ENCODE peak calls at places on chromosomes 11 and 22, in ten cellular contexts. W is testis, Q is sigmoid colon, I is pancreas, H is RWPE2, U is AG09309, L is dorsolateral prefrontal cortex, X is breast epithelium, D is cardiac fibroblast, B is H1. T is an unnamed sample.
A peak's percentile ranks its signal among the peaks of the same experiment; 100 is the strongest.

GRCh38 chr11:128498846-128499245 is 88.5 kb downstream of the ETS1 start:
- DNase-seq in W (no peak), Q (no peak), I (no peak), H (no peak), U (no peak), L (no peak), X (no peak), D (peak; percentile 66), B (no peak), T (no peak)

GRCh38 chr11:13076961-13077360 is 67.8 kb downstream of the RASSF10 start:
- DNase-seq in W (no peak), Q (no peak), I (no peak), H (no peak), U (no peak), L (no peak), X (no peak), D (no peak), B (no peak), T (no peak)

GRCh38 chr11:42631223-42631843 is 680.5 kb upstream of the API5 start:
- DNase-seq in W (peak; percentile 37), Q (no peak), I (no peak), H (no peak), U (no peak), L (no peak), X (no peak), D (peak; percentile 64), B (no peak), T (no peak)

GRCh38 chr22:44196731-44197131 is 16.0 kb downstream of the PARVG start:
- DNase-seq in W (no peak), Q (peak; percentile 50), I (no peak), H (no peak), U (no peak), L (no peak), X (peak; percentile 41), D (no peak), B (no peak), T (no peak)

GRCh38 chr11:117562111-117562510 is 234.5 kb downstream of the CEP164 start:
- DNase-seq in W (no peak), Q (no peak), I (no peak), H (no peak), U (no peak), L (peak; percentile 19), X (no peak), D (no peak), B (no peak), T (no peak)

GRCh38 chr11:57604289-57605010 is 7.0 kb downstream of the SERPING1 start:
- DNase-seq in W (no peak), Q (no peak), I (no peak), H (no peak), U (no peak), L (no peak), X (no peak), D (no peak), B (no peak), T (no peak)

GRCh38 chr22:24389680-24390079 is 37.7 kb upstream of the ADORA2A start:
- DNase-seq in W (no peak), Q (no peak), I (no peak), H (no peak), U (no peak), L (no peak), X (no peak), D (no peak), B (no peak), T (no peak)

GRCh38 chr11:96098511-96099241 is 174.8 kb upstream of the MTMR2 start:
- DNase-seq in W (no peak), Q (no peak), I (no peak), H (no peak), U (no peak), L (no peak), X (no peak), D (peak; percentile 60), B (no peak), T (no peak)

GRCh38 chr11:73384871-73385692 is 8.9 kb downstream of the RELT start:
- DNase-seq in W (peak; percentile 38), Q (peak; percentile 77), I (peak; percentile 66), H (no peak), U (no peak), L (no peak), X (no peak), D (no peak), B (no peak), T (no peak)

GRCh38 chr11:27209562-27210005 is 153.4 kb downstream of the CCDC34 start:
- DNase-seq in W (no peak), Q (no peak), I (no peak), H (peak; percentile 83), U (peak; percentile 66), L (no peak), X (no peak), D (peak; percentile 97), B (no peak), T (no peak)

GRCh38 chr22:27720860-27721259 is 80.7 kb downstream of the MN1 start:
- DNase-seq in W (no peak), Q (no peak), I (no peak), H (no peak), U (no peak), L (no peak), X (no peak), D (no peak), B (no peak), T (no peak)

GRCh38 chr11:3830741-3831140 is 10.0 kb downstream of the RHOG start:
- DNase-seq in W (no peak), Q (no peak), I (no peak), H (no peak), U (no peak), L (no peak), X (no peak), D (no peak), B (no peak), T (no peak)

GRCh38 chr11:47332791-47333525 is 19.5 kb downstream of the MYBPC3 start:
- DNase-seq in W (no peak), Q (no peak), I (no peak), H (no peak), U (no peak), L (no peak), X (no peak), D (no peak), B (no peak), T (no peak)

GRCh38 chr11:36271794-36272409 is 17.3 kb downstream of the COMMD9 start:
- DNase-seq in W (no peak), Q (no peak), I (no peak), H (no peak), U (no peak), L (no peak), X (no peak), D (no peak), B (no peak), T (peak; percentile 46)
- TF ChIP-seq CTCF in W (no peak), Q (no peak), I (no peak), H (no peak), U (no peak), L (no peak), X (no peak), D (no peak), B (peak; percentile 54), T (no peak)

GRCh38 chr22:20319745-20320658 is at the start of gene DGCR6L:
- DNase-seq in W (peak; percentile 96), Q (peak; percentile 97), I (peak; percentile 98), H (peak; percentile 96), U (peak; percentile 66), L (peak; percentile 91), X (peak; percentile 94), D (peak; percentile 95), B (peak; percentile 97), T (peak; percentile 97)
- TF ChIP-seq CTCF in W (no peak), Q (no peak), I (no peak), H (no peak), U (no peak), L (no peak), X (no peak), D (no peak), B (no peak), T (no peak)

DNA sequence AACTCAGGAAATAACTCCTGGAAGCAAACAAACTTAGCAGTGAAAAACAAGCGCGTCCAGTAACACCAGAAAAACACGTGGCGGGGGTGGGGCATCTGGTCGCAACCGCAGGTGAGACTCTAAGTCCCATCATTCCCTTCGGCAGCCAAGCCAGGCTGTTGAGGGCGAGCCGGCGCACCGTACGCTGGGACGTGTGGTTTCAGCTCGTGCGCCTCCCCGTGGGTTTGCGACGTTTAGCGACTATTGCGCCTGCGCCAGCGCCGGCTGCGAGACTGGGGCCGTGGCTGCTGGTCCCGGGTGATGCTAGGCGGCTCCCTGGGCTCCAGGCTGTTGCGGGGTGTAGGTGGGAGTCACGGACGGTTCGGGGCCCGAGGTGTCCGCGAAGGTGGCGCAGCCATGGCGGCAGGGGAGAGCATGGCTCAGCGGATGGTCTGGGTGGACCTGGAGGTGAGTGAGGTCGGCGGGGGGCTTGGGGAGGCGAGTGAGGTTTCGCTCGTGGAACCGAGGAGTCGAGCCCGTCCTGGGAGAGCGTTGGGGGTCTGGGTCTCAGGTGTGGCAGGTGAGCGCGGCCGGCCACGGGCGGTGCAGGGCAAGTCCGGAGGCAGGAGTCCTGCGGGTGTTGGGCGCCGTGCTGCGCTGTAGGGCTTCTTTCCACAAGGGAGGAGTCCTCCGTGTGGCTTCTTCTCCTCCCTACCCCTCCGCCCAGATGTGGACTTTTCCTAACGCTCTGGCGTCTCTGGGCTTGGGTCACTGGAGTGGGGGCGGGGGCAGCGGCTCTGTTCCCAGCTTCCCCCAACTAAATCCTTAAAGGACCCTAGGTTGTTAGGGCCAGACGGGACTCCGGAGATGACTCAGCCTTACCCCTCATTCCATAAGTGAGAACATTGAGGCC is at the start of gene REXO2:
- DNase-seq in W (peak; percentile 98), Q (peak; percentile 98), I (peak; percentile 98), H (peak; percentile 95), U (peak; percentile 83), L (peak; percentile 92), X (peak; percentile 95), D (peak; percentile 96), B (peak; percentile 90), T (peak; percentile 98)
- TF ChIP-seq CTCF in W (peak; percentile 20), Q (no peak), I (no peak), H (peak; percentile 6), U (peak; percentile 2), L (peak; percentile 47), X (peak; percentile 22), D (peak; percentile 10), B (peak; percentile 27), T (peak; percentile 43)

GRCh38 chr11:58923300-58923788 is 15.9 kb upstream of the GLYATL1 start:
- DNase-seq in W (no peak), Q (no peak), I (no peak), H (no peak), U (no peak), L (no peak), X (no peak), D (peak; percentile 57), B (peak; percentile 57), T (no peak)
- TF ChIP-seq CTCF in W (no peak), Q (no peak), I (peak; percentile 17), H (peak; percentile 11), U (peak; percentile 35), L (peak; percentile 33), X (peak; percentile 20), D (peak; percentile 11), B (peak; percentile 48), T (peak; percentile 52)

DNA sequence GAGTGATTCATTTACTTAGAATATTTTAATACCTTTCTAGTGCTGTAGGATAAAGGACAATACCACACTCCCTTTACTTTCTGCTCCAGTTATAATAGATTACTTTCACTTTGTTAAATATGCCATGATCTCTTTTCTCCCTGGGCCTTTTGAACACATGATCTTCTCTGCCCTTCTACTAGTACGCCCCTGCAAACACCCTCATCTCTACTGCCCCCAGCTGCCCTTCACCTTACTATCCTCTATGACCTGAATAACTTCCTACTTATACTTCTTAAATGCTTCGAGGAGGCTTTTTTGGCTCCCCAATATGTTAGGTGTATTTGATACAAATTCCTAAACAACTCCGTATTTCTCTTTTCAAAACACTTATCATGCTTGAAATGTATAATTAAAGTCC is 177.3 kb downstream of the GUCY1A2 start:
- DNase-seq in W (no peak), Q (no peak), I (no peak), H (no peak), U (no peak), L (no peak), X (no peak), D (no peak), B (no peak), T (no peak)
- TF ChIP-seq CTCF in W (no peak), Q (no peak), I (no peak), H (no peak), U (no peak), L (no peak), X (no peak), D (no peak), B (peak; percentile 19), T (no peak)

T was measured in osteocyte.